ENCODE peak calls at places on chromosome 10, in nine cellular contexts. One of them, this sample, is unnamed.
A peak's percentile ranks its signal among the peaks of the same experiment; 100 is the strongest.

GRCh38 chr10:96857613-96858012 is 25.5 kb downstream of the LCOR start:
- DNase-seq in IMR-90: no peak
- DNase-seq in tibial nerve: no peak
- DNase-seq in lung: no peak
- DNase-seq in CD8-positive, alpha-beta T cell: no peak
- DNase-seq in endodermal cell: no peak
- DNase-seq in astrocyte: peak; percentile 48
- DNase-seq in osteoblast: no peak
- DNase-seq in suprapubic skin: no peak
- DNase-seq in this sample: no peak

GRCh38 chr10:32189400-32190084 is 133.3 kb upstream of the KIF5B start:
- DNase-seq in IMR-90: peak; percentile 35
- DNase-seq in tibial nerve: no peak
- DNase-seq in astrocyte: peak; percentile 12
- DNase-seq in lung: no peak
- DNase-seq in CD8-positive, alpha-beta T cell: no peak
- DNase-seq in suprapubic skin: no peak
- DNase-seq in osteoblast: no peak
- DNase-seq in endodermal cell: peak; percentile 63
- DNase-seq in this sample: no peak

GRCh38 chr10:47188156-47188555 is 111.8 kb upstream of the GDF10 start:
- DNase-seq in osteoblast: no peak
- DNase-seq in lung: no peak
- DNase-seq in IMR-90: no peak
- DNase-seq in suprapubic skin: no peak
- DNase-seq in CD8-positive, alpha-beta T cell: no peak
- DNase-seq in tibial nerve: no peak
- DNase-seq in astrocyte: no peak
- DNase-seq in endodermal cell: no peak
- DNase-seq in this sample: no peak

GRCh38 chr10:60238408-60239100 is 151.1 kb downstream of the ANK3 start:
- DNase-seq in osteoblast: peak; percentile 14
- DNase-seq in astrocyte: peak; percentile 52
- DNase-seq in suprapubic skin: no peak
- DNase-seq in endodermal cell: peak; percentile 71
- DNase-seq in tibial nerve: no peak
- DNase-seq in IMR-90: peak; percentile 70
- DNase-seq in lung: no peak
- DNase-seq in CD8-positive, alpha-beta T cell: no peak
- DNase-seq in this sample: no peak

GRCh38 chr10:64529003-64529350 is 1007.8 kb downstream of the REEP3 start:
- DNase-seq in endodermal cell: no peak
- DNase-seq in lung: no peak
- DNase-seq in IMR-90: no peak
- DNase-seq in CD8-positive, alpha-beta T cell: no peak
- DNase-seq in suprapubic skin: no peak
- DNase-seq in tibial nerve: no peak
- DNase-seq in osteoblast: no peak
- DNase-seq in astrocyte: no peak
- DNase-seq in this sample: no peak

GRCh38 chr10:42594246-42594650 is 44.1 kb downstream of the ZNF33B start:
- DNase-seq in IMR-90: peak; percentile 92
- DNase-seq in lung: no peak
- DNase-seq in endodermal cell: no peak
- DNase-seq in osteoblast: no peak
- DNase-seq in suprapubic skin: no peak
- DNase-seq in tibial nerve: no peak
- DNase-seq in astrocyte: peak; percentile 39
- DNase-seq in CD8-positive, alpha-beta T cell: no peak
- DNase-seq in this sample: no peak

GRCh38 chr10:3814832-3815209 is 29.8 kb upstream of the KLF6 start:
- DNase-seq in osteoblast: no peak
- DNase-seq in suprapubic skin: no peak
- DNase-seq in tibial nerve: no peak
- DNase-seq in endodermal cell: no peak
- DNase-seq in IMR-90: no peak
- DNase-seq in astrocyte: no peak
- DNase-seq in lung: no peak
- DNase-seq in CD8-positive, alpha-beta T cell: no peak
- DNase-seq in this sample: no peak

GRCh38 chr10:31083765-31084184 is 52.1 kb upstream of the ZNF438 start:
- DNase-seq in osteoblast: peak; percentile 68
- DNase-seq in lung: peak; percentile 54
- DNase-seq in endodermal cell: peak; percentile 86
- DNase-seq in astrocyte: peak; percentile 22
- DNase-seq in IMR-90: peak; percentile 39
- DNase-seq in suprapubic skin: no peak
- DNase-seq in CD8-positive, alpha-beta T cell: peak; percentile 58
- DNase-seq in tibial nerve: peak; percentile 46
- DNase-seq in this sample: peak; percentile 55

GRCh38 chr10:56856569-56856968 is 495.5 kb upstream of the ZWINT start:
- DNase-seq in osteoblast: no peak
- DNase-seq in CD8-positive, alpha-beta T cell: no peak
- DNase-seq in suprapubic skin: no peak
- DNase-seq in tibial nerve: no peak
- DNase-seq in astrocyte: no peak
- DNase-seq in endodermal cell: no peak
- DNase-seq in lung: no peak
- DNase-seq in IMR-90: no peak
- DNase-seq in this sample: no peak

GRCh38 chr10:67793313-67793712 is 44.7 kb downstream of the DNAJC12 start:
- DNase-seq in suprapubic skin: no peak
- DNase-seq in osteoblast: no peak
- DNase-seq in CD8-positive, alpha-beta T cell: no peak
- DNase-seq in endodermal cell: no peak
- DNase-seq in IMR-90: no peak
- DNase-seq in astrocyte: no peak
- DNase-seq in tibial nerve: no peak
- DNase-seq in lung: no peak
- DNase-seq in this sample: no peak

GRCh38 chr10:69576334-69577011 is 3.3 kb upstream of the NEUROG3 start:
- DNase-seq in astrocyte: no peak
- DNase-seq in IMR-90: no peak
- DNase-seq in endodermal cell: peak; percentile 53
- DNase-seq in lung: no peak
- DNase-seq in tibial nerve: no peak
- DNase-seq in CD8-positive, alpha-beta T cell: no peak
- DNase-seq in suprapubic skin: no peak
- DNase-seq in osteoblast: peak; percentile 72
- DNase-seq in this sample: no peak

GRCh38 chr10:55223352-55223751 is 422.3 kb upstream of the PCDH15 start:
- DNase-seq in lung: no peak
- DNase-seq in astrocyte: no peak
- DNase-seq in IMR-90: no peak
- DNase-seq in suprapubic skin: no peak
- DNase-seq in tibial nerve: no peak
- DNase-seq in endodermal cell: no peak
- DNase-seq in osteoblast: no peak
- DNase-seq in CD8-positive, alpha-beta T cell: no peak
- DNase-seq in this sample: no peak

GRCh38 chr10:124941823-124942222 is at the start of gene ZRANB1:
- DNase-seq in endodermal cell: no peak
- DNase-seq in IMR-90: no peak
- DNase-seq in suprapubic skin: no peak
- DNase-seq in lung: no peak
- DNase-seq in tibial nerve: no peak
- DNase-seq in CD8-positive, alpha-beta T cell: no peak
- DNase-seq in osteoblast: no peak
- DNase-seq in astrocyte: no peak
- DNase-seq in this sample: no peak
- H3K27ac ChIP-seq in endodermal cell: no peak within 1 kb of the TSS
- H3K27ac ChIP-seq in IMR-90: peak within 1 kb of the TSS; percentile 92
- H3K27ac ChIP-seq in suprapubic skin: peak within 1 kb of the TSS; percentile 68
- H3K27ac ChIP-seq in lung: peak within 1 kb of the TSS; percentile 79
- H3K27ac ChIP-seq in tibial nerve: no peak within 1 kb of the TSS
- H3K27ac ChIP-seq in CD8-positive, alpha-beta T cell: no peak within 1 kb of the TSS
- H3K27ac ChIP-seq in osteoblast: peak within 1 kb of the TSS; percentile 75
- H3K27ac ChIP-seq in astrocyte: no peak within 1 kb of the TSS
- H3K27ac ChIP-seq in this sample: peak within 1 kb of the TSS; percentile 68

GRCh38 chr10:100725041-100725440 is 20.3 kb upstream of the PAX2 start:
- DNase-seq in suprapubic skin: no peak
- DNase-seq in IMR-90: peak; percentile 70
- DNase-seq in osteoblast: peak; percentile 87
- DNase-seq in lung: no peak
- DNase-seq in tibial nerve: no peak
- DNase-seq in CD8-positive, alpha-beta T cell: no peak
- DNase-seq in astrocyte: peak; percentile 52
- DNase-seq in endodermal cell: peak; percentile 51
- DNase-seq in this sample: no peak

GRCh38 chr10:100724531-100725027 is 20.8 kb upstream of the PAX2 start:
- DNase-seq in suprapubic skin: no peak
- DNase-seq in osteoblast: no peak
- DNase-seq in CD8-positive, alpha-beta T cell: no peak
- DNase-seq in lung: no peak
- DNase-seq in astrocyte: no peak
- DNase-seq in IMR-90: no peak
- DNase-seq in tibial nerve: no peak
- DNase-seq in endodermal cell: peak; percentile 66
- DNase-seq in this sample: no peak

GRCh38 chr10:100725869-100726426 is 19.4 kb upstream of the PAX2 start:
- DNase-seq in CD8-positive, alpha-beta T cell: no peak
- DNase-seq in astrocyte: no peak
- DNase-seq in IMR-90: no peak
- DNase-seq in osteoblast: no peak
- DNase-seq in suprapubic skin: no peak
- DNase-seq in endodermal cell: no peak
- DNase-seq in tibial nerve: no peak
- DNase-seq in lung: no peak
- DNase-seq in this sample: no peak

GRCh38 chr10:100723769-100724530 is 21.4 kb upstream of the PAX2 start:
- DNase-seq in lung: no peak
- DNase-seq in suprapubic skin: no peak
- DNase-seq in astrocyte: no peak
- DNase-seq in tibial nerve: no peak
- DNase-seq in CD8-positive, alpha-beta T cell: no peak
- DNase-seq in endodermal cell: peak; percentile 61
- DNase-seq in osteoblast: peak; percentile 65
- DNase-seq in IMR-90: no peak
- DNase-seq in this sample: no peak

GRCh38 chr10:100723180-100723579 is 22.2 kb upstream of the PAX2 start:
- DNase-seq in IMR-90: no peak
- DNase-seq in osteoblast: peak; percentile 57
- DNase-seq in CD8-positive, alpha-beta T cell: no peak
- DNase-seq in tibial nerve: no peak
- DNase-seq in lung: no peak
- DNase-seq in endodermal cell: peak; percentile 39
- DNase-seq in astrocyte: no peak
- DNase-seq in suprapubic skin: no peak
- DNase-seq in this sample: no peak
- H3K27me3 ChIP-seq in IMR-90: peaks cover 54% of the 10 kb centered on the region
- H3K27me3 ChIP-seq in osteoblast: peaks cover 76% of the 10 kb centered on the region
- H3K27me3 ChIP-seq in CD8-positive, alpha-beta T cell: peaks cover 17% of the 10 kb centered on the region
- H3K27me3 ChIP-seq in tibial nerve: peaks cover 95% of the 10 kb centered on the region
- H3K27me3 ChIP-seq in lung: peaks cover 35% of the 10 kb centered on the region
- H3K27me3 ChIP-seq in endodermal cell: peaks cover 99% of the 10 kb centered on the region
- H3K27me3 ChIP-seq in astrocyte: peaks cover 62% of the 10 kb centered on the region
- H3K27me3 ChIP-seq in suprapubic skin: peaks cover 96% of the 10 kb centered on the region
- H3K27me3 ChIP-seq in this sample: peaks cover 39% of the 10 kb centered on the region

GRCh38 chr10:75223507-75223906 is 12.2 kb downstream of the COMTD1 start:
- DNase-seq in tibial nerve: no peak
- DNase-seq in suprapubic skin: peak; percentile 9
- DNase-seq in osteoblast: no peak
- DNase-seq in CD8-positive, alpha-beta T cell: no peak
- DNase-seq in IMR-90: no peak
- DNase-seq in astrocyte: no peak
- DNase-seq in lung: no peak
- DNase-seq in endodermal cell: peak; percentile 85
- DNase-seq in this sample: no peak

GRCh38 chr10:75228278-75228677 is 7.5 kb downstream of the COMTD1 start:
- DNase-seq in astrocyte: no peak
- DNase-seq in IMR-90: no peak
- DNase-seq in tibial nerve: no peak
- DNase-seq in osteoblast: no peak
- DNase-seq in CD8-positive, alpha-beta T cell: no peak
- DNase-seq in suprapubic skin: peak; percentile 33
- DNase-seq in endodermal cell: no peak
- DNase-seq in lung: no peak
- DNase-seq in this sample: no peak

GRCh38 chr10:75228834-75229233 is 6.9 kb downstream of the COMTD1 start:
- DNase-seq in suprapubic skin: peak; percentile 32
- DNase-seq in lung: no peak
- DNase-seq in endodermal cell: peak; percentile 47
- DNase-seq in tibial nerve: no peak
- DNase-seq in astrocyte: no peak
- DNase-seq in CD8-positive, alpha-beta T cell: no peak
- DNase-seq in osteoblast: no peak
- DNase-seq in IMR-90: no peak
- DNase-seq in this sample: no peak

GRCh38 chr10:75226656-75227055 is 9.1 kb downstream of the COMTD1 start:
- DNase-seq in CD8-positive, alpha-beta T cell: no peak
- DNase-seq in suprapubic skin: no peak
- DNase-seq in lung: no peak
- DNase-seq in tibial nerve: no peak
- DNase-seq in osteoblast: no peak
- DNase-seq in endodermal cell: peak; percentile 56
- DNase-seq in astrocyte: no peak
- DNase-seq in IMR-90: no peak
- DNase-seq in this sample: no peak

GRCh38 chr10:75226055-75226454 is 9.7 kb downstream of the COMTD1 start:
- DNase-seq in osteoblast: no peak
- DNase-seq in tibial nerve: no peak
- DNase-seq in IMR-90: no peak
- DNase-seq in lung: no peak
- DNase-seq in suprapubic skin: no peak
- DNase-seq in astrocyte: no peak
- DNase-seq in CD8-positive, alpha-beta T cell: no peak
- DNase-seq in endodermal cell: no peak
- DNase-seq in this sample: no peak
- H3K4me3 ChIP-seq in osteoblast: no peak overlapping the region
- H3K4me3 ChIP-seq in tibial nerve: no peak overlapping the region
- H3K4me3 ChIP-seq in IMR-90: no peak overlapping the region
- H3K4me3 ChIP-seq in lung: no peak overlapping the region
- H3K4me3 ChIP-seq in suprapubic skin: peak overlapping the region; percentile 16
- H3K4me3 ChIP-seq in astrocyte: no peak overlapping the region
- H3K4me3 ChIP-seq in CD8-positive, alpha-beta T cell: no peak overlapping the region
- H3K4me3 ChIP-seq in endodermal cell: peak overlapping the region; percentile 25
- H3K4me3 ChIP-seq in this sample: no peak overlapping the region

GRCh38 chr10:132462463-132463332 is 65.7 kb downstream of the PWWP2B start:
- DNase-seq in IMR-90: no peak
- DNase-seq in astrocyte: no peak
- DNase-seq in CD8-positive, alpha-beta T cell: no peak
- DNase-seq in osteoblast: peak; percentile 83
- DNase-seq in lung: no peak
- DNase-seq in endodermal cell: peak; percentile 43
- DNase-seq in tibial nerve: no peak
- DNase-seq in suprapubic skin: peak; percentile 58
- DNase-seq in this sample: peak; percentile 24
- H3K27ac ChIP-seq in IMR-90: no peak overlapping the region
- H3K27ac ChIP-seq in astrocyte: no peak overlapping the region
- H3K27ac ChIP-seq in CD8-positive, alpha-beta T cell: no peak overlapping the region
- H3K27ac ChIP-seq in osteoblast: no peak overlapping the region
- H3K27ac ChIP-seq in lung: peak overlapping the region; percentile 2
- H3K27ac ChIP-seq in endodermal cell: no peak overlapping the region
- H3K27ac ChIP-seq in tibial nerve: peak overlapping the region; percentile 96
- H3K27ac ChIP-seq in suprapubic skin: no peak overlapping the region
- H3K27ac ChIP-seq in this sample: peak overlapping the region; percentile 97